ENCODE peak calls at places on chromosomes 7 and 10, in seven cellular contexts. One of them, this sample, is unnamed.

GRCh38 chr10:87960230-87960629 is 96.8 kb downstream of the PTEN start:
- DNase-seq in cardiac fibroblast: peak
- DNase-seq in cardiac muscle cell: no peak
- DNase-seq in NB4: no peak
- DNase-seq in GM12865: no peak
- DNase-seq in pancreas: no peak
- DNase-seq in HFF-Myc: no peak
- DNase-seq in this sample: no peak

GRCh38 chr7:7653568-7654187 is 13.1 kb downstream of the UMAD1 start:
- DNase-seq in cardiac fibroblast: peak
- DNase-seq in cardiac muscle cell: peak
- DNase-seq in NB4: peak
- DNase-seq in GM12865: peak
- DNase-seq in pancreas: no peak
- DNase-seq in HFF-Myc: no peak
- DNase-seq in this sample: no peak

GRCh38 chr7:48426966-48427555 is 255.8 kb downstream of the ABCA13 start:
- DNase-seq in cardiac fibroblast: peak
- DNase-seq in cardiac muscle cell: no peak
- DNase-seq in NB4: no peak
- DNase-seq in GM12865: no peak
- DNase-seq in pancreas: no peak
- DNase-seq in HFF-Myc: no peak
- DNase-seq in this sample: no peak

GRCh38 chr7:45696476-45696875 is 122.3 kb downstream of the ADCY1 start:
- DNase-seq in cardiac fibroblast: no peak
- DNase-seq in cardiac muscle cell: no peak
- DNase-seq in NB4: no peak
- DNase-seq in GM12865: no peak
- DNase-seq in pancreas: no peak
- DNase-seq in HFF-Myc: no peak
- DNase-seq in this sample: no peak

GRCh38 chr7:142808461-142808801 is 37.7 kb downstream of the PRSS2 start:
- DNase-seq in cardiac fibroblast: no peak
- DNase-seq in cardiac muscle cell: no peak
- DNase-seq in NB4: no peak
- DNase-seq in GM12865: no peak
- DNase-seq in pancreas: no peak
- DNase-seq in HFF-Myc: no peak
- DNase-seq in this sample: no peak

GRCh38 chr10:115093286-115093775 is at the start of gene ATRNL1:
- DNase-seq in cardiac fibroblast: no peak
- DNase-seq in cardiac muscle cell: peak
- DNase-seq in NB4: no peak
- DNase-seq in GM12865: peak
- DNase-seq in pancreas: peak
- DNase-seq in HFF-Myc: no peak
- DNase-seq in this sample: peak

GRCh38 chr10:53135213-53135896 is 362.8 kb upstream of the MBL2 start:
- DNase-seq in cardiac fibroblast: no peak
- DNase-seq in cardiac muscle cell: no peak
- DNase-seq in NB4: no peak
- DNase-seq in GM12865: no peak
- DNase-seq in pancreas: no peak
- DNase-seq in HFF-Myc: no peak
- DNase-seq in this sample: no peak

GRCh38 chr10:46787321-46787615 is 124.0 kb upstream of the PTPN20 start:
- DNase-seq in cardiac fibroblast: peak
- DNase-seq in cardiac muscle cell: peak
- DNase-seq in NB4: peak
- DNase-seq in GM12865: peak
- DNase-seq in pancreas: no peak
- DNase-seq in HFF-Myc: peak
- DNase-seq in this sample: peak

GRCh38 chr10:33376976-33377657 is 42.6 kb upstream of the NRP1 start:
- DNase-seq in cardiac fibroblast: peak
- DNase-seq in cardiac muscle cell: no peak
- DNase-seq in NB4: no peak
- DNase-seq in GM12865: no peak
- DNase-seq in pancreas: no peak
- DNase-seq in HFF-Myc: no peak
- DNase-seq in this sample: no peak

GRCh38 chr7:142873281-142873784 is 12.2 kb downstream of the TRPV6 start:
- DNase-seq in cardiac fibroblast: peak
- DNase-seq in cardiac muscle cell: no peak
- DNase-seq in NB4: peak
- DNase-seq in GM12865: peak
- DNase-seq in pancreas: no peak
- DNase-seq in HFF-Myc: no peak
- DNase-seq in this sample: peak

GRCh38 chr7:41656357-41656756 is 46.5 kb downstream of the INHBA start:
- DNase-seq in cardiac fibroblast: peak
- DNase-seq in cardiac muscle cell: no peak
- DNase-seq in NB4: no peak
- DNase-seq in GM12865: no peak
- DNase-seq in pancreas: no peak
- DNase-seq in HFF-Myc: peak
- DNase-seq in this sample: no peak

GRCh38 chr7:127769137-127769536 is 117.1 kb downstream of the SND1 start:
- DNase-seq in cardiac fibroblast: no peak
- DNase-seq in cardiac muscle cell: no peak
- DNase-seq in NB4: no peak
- DNase-seq in GM12865: no peak
- DNase-seq in pancreas: no peak
- DNase-seq in HFF-Myc: no peak
- DNase-seq in this sample: no peak

GRCh38 chr7:138186951-138187351 is 110.7 kb downstream of the AKR1D1 start:
- DNase-seq in cardiac fibroblast: peak
- DNase-seq in cardiac muscle cell: no peak
- DNase-seq in NB4: no peak
- DNase-seq in GM12865: no peak
- DNase-seq in pancreas: no peak
- DNase-seq in HFF-Myc: no peak
- DNase-seq in this sample: no peak

GRCh38 chr7:47587389-47587788 is 5.5 kb upstream of the TNS3 start:
- DNase-seq in cardiac fibroblast: no peak
- DNase-seq in cardiac muscle cell: no peak
- DNase-seq in NB4: peak
- DNase-seq in GM12865: no peak
- DNase-seq in pancreas: peak
- DNase-seq in HFF-Myc: no peak
- DNase-seq in this sample: no peak

GRCh38 chr7:82164813-82165212 is 278.8 kb downstream of the CACNA2D1 start:
- DNase-seq in cardiac fibroblast: peak
- DNase-seq in cardiac muscle cell: no peak
- DNase-seq in NB4: no peak
- DNase-seq in GM12865: no peak
- DNase-seq in pancreas: no peak
- DNase-seq in HFF-Myc: peak
- DNase-seq in this sample: no peak

GRCh38 chr7:99000196-99000903 is 122.0 kb downstream of the TRRAP start:
- DNase-seq in cardiac fibroblast: no peak
- DNase-seq in cardiac muscle cell: no peak
- DNase-seq in NB4: no peak
- DNase-seq in GM12865: no peak
- DNase-seq in pancreas: no peak
- DNase-seq in HFF-Myc: no peak
- DNase-seq in this sample: no peak

GRCh38 chr7:84847790-84848189 is 339.1 kb downstream of the SEMA3D start:
- DNase-seq in cardiac fibroblast: peak
- DNase-seq in cardiac muscle cell: no peak
- DNase-seq in NB4: no peak
- DNase-seq in GM12865: peak
- DNase-seq in pancreas: no peak
- DNase-seq in HFF-Myc: no peak
- DNase-seq in this sample: no peak

GRCh38 chr7:40382145-40382544 is 247.3 kb downstream of the SUGCT start:
- DNase-seq in cardiac fibroblast: no peak
- DNase-seq in cardiac muscle cell: no peak
- DNase-seq in NB4: no peak
- DNase-seq in GM12865: no peak
- DNase-seq in pancreas: no peak
- DNase-seq in HFF-Myc: no peak
- DNase-seq in this sample: no peak

GRCh38 chr10:33661580-33662269 is 327.3 kb upstream of the NRP1 start:
- DNase-seq in cardiac fibroblast: peak
- DNase-seq in cardiac muscle cell: no peak
- DNase-seq in NB4: peak
- DNase-seq in GM12865: peak
- DNase-seq in pancreas: peak
- DNase-seq in HFF-Myc: peak
- DNase-seq in this sample: no peak

GRCh38 chr7:102320601-102321350 is 34.1 kb downstream of the SH2B2 start:
- DNase-seq in cardiac fibroblast: no peak
- DNase-seq in cardiac muscle cell: no peak
- DNase-seq in NB4: no peak
- DNase-seq in GM12865: no peak
- DNase-seq in pancreas: peak
- DNase-seq in HFF-Myc: no peak
- DNase-seq in this sample: no peak

GRCh38 chr10:117186832-117187615 is 10.3 kb upstream of the KCNK18 start:
- DNase-seq in cardiac fibroblast: peak
- DNase-seq in cardiac muscle cell: no peak
- DNase-seq in NB4: peak
- DNase-seq in GM12865: no peak
- DNase-seq in pancreas: no peak
- DNase-seq in HFF-Myc: peak
- DNase-seq in this sample: no peak

GRCh38 chr10:127524229-127524628 is 24.9 kb upstream of the NPS start:
- DNase-seq in cardiac fibroblast: no peak
- DNase-seq in cardiac muscle cell: no peak
- DNase-seq in NB4: no peak
- DNase-seq in GM12865: no peak
- DNase-seq in pancreas: no peak
- DNase-seq in HFF-Myc: no peak
- DNase-seq in this sample: no peak
- TF ChIP-seq CTCF in cardiac fibroblast: no peak
- TF ChIP-seq CTCF in cardiac muscle cell: no peak
- TF ChIP-seq CTCF in NB4: peak
- TF ChIP-seq CTCF in GM12865: no peak
- TF ChIP-seq CTCF in pancreas: no peak
- TF ChIP-seq CTCF in HFF-Myc: peak
- TF ChIP-seq CTCF in this sample: no peak

GRCh38 chr10:13115832-13116793 is 16.1 kb downstream of the OPTN start:
- DNase-seq in cardiac fibroblast: no peak
- DNase-seq in cardiac muscle cell: no peak
- DNase-seq in NB4: no peak
- DNase-seq in GM12865: peak
- DNase-seq in pancreas: no peak
- DNase-seq in HFF-Myc: no peak
- DNase-seq in this sample: peak
- TF ChIP-seq CTCF in cardiac fibroblast: no peak
- TF ChIP-seq CTCF in cardiac muscle cell: no peak
- TF ChIP-seq CTCF in NB4: no peak
- TF ChIP-seq CTCF in GM12865: no peak
- TF ChIP-seq CTCF in pancreas: no peak
- TF ChIP-seq CTCF in HFF-Myc: no peak
- TF ChIP-seq CTCF in this sample: no peak

GRCh38 chr7:144653449-144653848 is 182.4 kb downstream of the TPK1 start:
- DNase-seq in cardiac fibroblast: no peak
- DNase-seq in cardiac muscle cell: no peak
- DNase-seq in NB4: no peak
- DNase-seq in GM12865: peak
- DNase-seq in pancreas: no peak
- DNase-seq in HFF-Myc: no peak
- DNase-seq in this sample: no peak

GRCh38 chr7:144659211-144659610 is 176.6 kb downstream of the TPK1 start:
- DNase-seq in cardiac fibroblast: no peak
- DNase-seq in cardiac muscle cell: no peak
- DNase-seq in NB4: no peak
- DNase-seq in GM12865: no peak
- DNase-seq in pancreas: no peak
- DNase-seq in HFF-Myc: no peak
- DNase-seq in this sample: no peak

DNA sequence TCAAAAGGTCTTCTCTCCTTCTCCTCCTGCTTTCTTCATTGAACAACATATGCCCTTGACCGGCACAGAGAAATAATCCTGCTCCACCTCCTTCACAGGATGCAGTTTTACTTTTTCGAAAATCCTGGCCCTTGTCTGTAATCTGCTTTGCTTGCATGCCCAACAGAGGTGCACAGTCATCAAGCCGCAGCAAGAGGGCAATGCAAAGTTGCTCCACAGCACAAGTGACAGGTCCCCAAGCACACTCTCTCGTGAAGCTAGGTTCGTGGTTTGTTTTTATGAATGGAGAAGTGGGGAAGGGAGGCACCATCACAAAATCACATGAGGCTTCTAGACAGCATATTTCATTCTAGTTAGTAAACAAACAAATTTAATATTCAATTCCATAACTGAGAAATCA is 178.9 kb downstream of the TPK1 start:
- DNase-seq in cardiac fibroblast: no peak
- DNase-seq in cardiac muscle cell: peak
- DNase-seq in NB4: peak
- DNase-seq in GM12865: peak
- DNase-seq in pancreas: no peak
- DNase-seq in HFF-Myc: no peak
- DNase-seq in this sample: no peak
- TF ChIP-seq CTCF in cardiac fibroblast: no peak
- TF ChIP-seq CTCF in cardiac muscle cell: no peak
- TF ChIP-seq CTCF in NB4: no peak
- TF ChIP-seq CTCF in GM12865: no peak
- TF ChIP-seq CTCF in pancreas: no peak
- TF ChIP-seq CTCF in HFF-Myc: no peak
- TF ChIP-seq CTCF in this sample: no peak

GRCh38 chr10:1300218-1300617 is 244.0 kb downstream of the WDR37 start:
- DNase-seq in cardiac fibroblast: no peak
- DNase-seq in cardiac muscle cell: no peak
- DNase-seq in NB4: no peak
- DNase-seq in GM12865: no peak
- DNase-seq in pancreas: no peak
- DNase-seq in HFF-Myc: no peak
- DNase-seq in this sample: no peak

GRCh38 chr10:1295756-1296480 is 239.7 kb downstream of the WDR37 start:
- DNase-seq in cardiac fibroblast: no peak
- DNase-seq in cardiac muscle cell: no peak
- DNase-seq in NB4: no peak
- DNase-seq in GM12865: no peak
- DNase-seq in pancreas: no peak
- DNase-seq in HFF-Myc: no peak
- DNase-seq in this sample: no peak

GRCh38 chr10:1299041-1299726 is 243.0 kb downstream of the WDR37 start:
- DNase-seq in cardiac fibroblast: no peak
- DNase-seq in cardiac muscle cell: no peak
- DNase-seq in NB4: no peak
- DNase-seq in GM12865: no peak
- DNase-seq in pancreas: no peak
- DNase-seq in HFF-Myc: no peak
- DNase-seq in this sample: peak

GRCh38 chr10:1297566-1298301 is 241.5 kb downstream of the WDR37 start:
- DNase-seq in cardiac fibroblast: no peak
- DNase-seq in cardiac muscle cell: peak
- DNase-seq in NB4: no peak
- DNase-seq in GM12865: no peak
- DNase-seq in pancreas: no peak
- DNase-seq in HFF-Myc: no peak
- DNase-seq in this sample: no peak

DNA sequence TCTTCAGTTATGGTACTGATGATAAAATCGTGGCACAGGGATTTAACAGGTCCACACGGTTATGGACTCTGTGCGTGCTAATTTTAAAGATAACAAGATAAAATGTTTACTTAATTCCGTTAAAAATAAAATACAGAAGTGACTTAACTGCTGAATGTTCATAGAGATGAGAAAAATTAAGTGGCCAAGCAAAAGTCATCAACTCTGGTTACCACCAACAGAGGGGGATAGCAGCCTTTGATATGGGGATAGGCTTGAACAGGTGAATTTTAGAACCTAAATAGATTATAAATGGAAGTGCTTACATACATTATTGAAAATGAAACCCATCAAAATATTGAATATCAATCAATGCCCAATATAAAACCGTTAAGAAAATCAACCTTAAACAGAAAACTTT is 245.0 kb downstream of the WDR37 start:
- DNase-seq in cardiac fibroblast: no peak
- DNase-seq in cardiac muscle cell: no peak
- DNase-seq in NB4: no peak
- DNase-seq in GM12865: no peak
- DNase-seq in pancreas: no peak
- DNase-seq in HFF-Myc: no peak
- DNase-seq in this sample: no peak
- TF ChIP-seq CTCF in cardiac fibroblast: no peak
- TF ChIP-seq CTCF in cardiac muscle cell: no peak
- TF ChIP-seq CTCF in NB4: no peak
- TF ChIP-seq CTCF in GM12865: no peak
- TF ChIP-seq CTCF in pancreas: no peak
- TF ChIP-seq CTCF in HFF-Myc: no peak
- TF ChIP-seq CTCF in this sample: no peak

This sample was measured in GM13976.